ENCODE peak calls at places on chromosomes 4 and X, in five cellular contexts. One of them, this sample, is unnamed.

GRCh38 chr4:36687681-36688080 is 406.3 kb downstream of the DTHD1 start:
- DNase-seq in CD8-positive, alpha-beta memory T cell: no peak
- DNase-seq in hepatocyte: no peak
- DNase-seq in uterus: no peak
- DNase-seq in fibroblast of lung: no peak
- DNase-seq in this sample: no peak

GRCh38 chrX:7139202-7140081 is 8.1 kb upstream of the STS start:
- DNase-seq in CD8-positive, alpha-beta memory T cell: no peak
- DNase-seq in hepatocyte: no peak
- DNase-seq in uterus: no peak
- DNase-seq in fibroblast of lung: peak; percentile 84
- DNase-seq in this sample: no peak

GRCh38 chr4:81432825-81433224 is 38.9 kb downstream of the RASGEF1B start:
- DNase-seq in CD8-positive, alpha-beta memory T cell: no peak
- DNase-seq in hepatocyte: no peak
- DNase-seq in uterus: no peak
- DNase-seq in fibroblast of lung: no peak
- DNase-seq in this sample: no peak

GRCh38 chr4:185479507-185479971 is 8.0 kb upstream of the CCDC110 start:
- DNase-seq in CD8-positive, alpha-beta memory T cell: no peak
- DNase-seq in hepatocyte: no peak
- DNase-seq in uterus: no peak
- DNase-seq in fibroblast of lung: no peak
- DNase-seq in this sample: no peak

GRCh38 chr4:7032591-7032990 is 10.6 kb upstream of the TADA2B start:
- DNase-seq in CD8-positive, alpha-beta memory T cell: no peak
- DNase-seq in hepatocyte: no peak
- DNase-seq in uterus: no peak
- DNase-seq in fibroblast of lung: no peak
- DNase-seq in this sample: no peak

GRCh38 chrX:70176938-70177533 is at the start of gene DGAT2L6:
- DNase-seq in CD8-positive, alpha-beta memory T cell: no peak
- DNase-seq in hepatocyte: no peak
- DNase-seq in uterus: no peak
- DNase-seq in fibroblast of lung: peak; percentile 14
- DNase-seq in this sample: no peak

GRCh38 chrX:15686818-15687685 is 22.4 kb upstream of the CLTRN start:
- DNase-seq in CD8-positive, alpha-beta memory T cell: peak; percentile 67
- DNase-seq in hepatocyte: peak; percentile 84
- DNase-seq in uterus: peak; percentile 60
- DNase-seq in fibroblast of lung: peak; percentile 41
- DNase-seq in this sample: no peak

GRCh38 chr4:155530857-155531256 is 135.8 kb upstream of the GUCY1A1 start:
- DNase-seq in CD8-positive, alpha-beta memory T cell: no peak
- DNase-seq in hepatocyte: no peak
- DNase-seq in uterus: no peak
- DNase-seq in fibroblast of lung: no peak
- DNase-seq in this sample: no peak

GRCh38 chr4:57119054-57119651 is 9.0 kb upstream of the IGFBP7 start:
- DNase-seq in CD8-positive, alpha-beta memory T cell: no peak
- DNase-seq in hepatocyte: peak; percentile 53
- DNase-seq in uterus: peak; percentile 79
- DNase-seq in fibroblast of lung: peak; percentile 97
- DNase-seq in this sample: peak; percentile 55

GRCh38 chrX:72349190-72349589 is 43.5 kb upstream of the CITED1 start:
- DNase-seq in CD8-positive, alpha-beta memory T cell: no peak
- DNase-seq in hepatocyte: no peak
- DNase-seq in uterus: no peak
- DNase-seq in fibroblast of lung: no peak
- DNase-seq in this sample: no peak

DNA sequence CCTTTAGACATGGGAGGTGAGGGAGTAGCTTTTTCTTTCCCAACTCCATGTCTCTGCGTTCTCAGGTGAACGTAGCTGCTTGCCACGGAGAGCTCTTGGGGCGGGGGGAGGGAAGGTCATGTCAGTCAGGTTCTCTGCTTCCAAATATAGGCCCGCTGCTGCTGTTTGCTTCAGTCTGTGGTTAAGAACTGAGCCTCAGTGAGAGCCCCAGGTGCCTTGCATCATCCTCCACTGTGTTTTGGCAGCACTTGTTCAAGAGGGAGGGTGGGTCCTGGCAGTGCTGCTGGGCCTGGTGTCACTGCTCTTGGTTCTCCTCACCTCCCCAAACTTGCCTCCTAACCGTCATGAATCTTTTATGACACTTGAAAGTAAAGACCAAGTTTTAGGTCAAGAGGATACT is 46.6 kb downstream of the HADH start:
- DNase-seq in CD8-positive, alpha-beta memory T cell: peak; percentile 87
- DNase-seq in hepatocyte: no peak
- DNase-seq in uterus: peak; percentile 24
- DNase-seq in fibroblast of lung: no peak
- DNase-seq in this sample: no peak
- H3K27ac ChIP-seq in CD8-positive, alpha-beta memory T cell: no peak overlapping the region
- H3K27ac ChIP-seq in hepatocyte: no peak overlapping the region
- H3K27ac ChIP-seq in uterus: no peak overlapping the region
- H3K27ac ChIP-seq in fibroblast of lung: no peak overlapping the region
- H3K27ac ChIP-seq in this sample: no peak overlapping the region

GRCh38 chr4:93327346-93327745 is 501.2 kb upstream of the ATOH1 start:
- DNase-seq in CD8-positive, alpha-beta memory T cell: no peak
- DNase-seq in hepatocyte: no peak
- DNase-seq in uterus: no peak
- DNase-seq in fibroblast of lung: no peak
- DNase-seq in this sample: no peak
- H3K27ac ChIP-seq in CD8-positive, alpha-beta memory T cell: no peak overlapping the region
- H3K27ac ChIP-seq in hepatocyte: no peak overlapping the region
- H3K27ac ChIP-seq in uterus: no peak overlapping the region
- H3K27ac ChIP-seq in fibroblast of lung: no peak overlapping the region
- H3K27ac ChIP-seq in this sample: no peak overlapping the region

DNA sequence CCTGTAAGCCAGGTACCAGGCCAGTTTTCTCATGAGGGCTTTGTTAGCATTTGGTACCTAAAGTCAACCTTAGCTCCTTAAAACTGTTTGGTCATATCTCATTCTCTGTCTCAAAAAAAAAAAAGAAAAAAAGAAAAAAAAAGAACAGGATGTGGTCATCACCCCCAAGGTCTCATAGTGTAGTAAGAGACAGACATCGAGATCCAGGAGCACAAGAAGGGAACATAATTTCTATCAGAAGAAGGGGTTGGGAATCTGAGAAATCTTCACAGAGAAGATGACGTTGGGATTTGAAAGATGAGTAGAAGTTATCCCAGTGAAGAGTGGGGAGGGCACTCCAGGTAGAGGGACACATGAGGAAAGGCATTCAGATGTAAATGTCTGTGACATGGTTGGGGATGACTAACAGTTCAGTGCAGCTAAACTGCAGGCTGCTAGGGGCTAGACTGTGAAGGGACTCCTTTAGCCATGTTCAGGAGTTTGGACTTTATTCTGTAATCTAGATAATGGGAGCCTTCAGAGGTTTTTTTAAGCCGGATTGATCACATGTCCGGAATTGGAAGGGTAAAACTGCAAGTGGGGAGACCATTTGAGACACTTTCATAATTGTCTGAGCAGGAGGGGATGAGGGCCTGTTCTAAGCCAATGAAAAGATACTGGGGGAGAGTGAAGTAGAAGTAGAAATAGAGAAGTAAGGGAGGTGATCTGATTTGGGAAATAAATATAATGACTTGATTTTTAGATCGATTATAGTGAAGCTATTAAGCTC is 26.9 kb upstream of the GJB1 start:
- DNase-seq in CD8-positive, alpha-beta memory T cell: peak; percentile 57
- DNase-seq in hepatocyte: no peak
- DNase-seq in uterus: no peak
- DNase-seq in fibroblast of lung: no peak
- DNase-seq in this sample: no peak
- H3K27ac ChIP-seq in CD8-positive, alpha-beta memory T cell: peak overlapping the region; percentile 31
- H3K27ac ChIP-seq in hepatocyte: no peak overlapping the region
- H3K27ac ChIP-seq in uterus: no peak overlapping the region
- H3K27ac ChIP-seq in fibroblast of lung: no peak overlapping the region
- H3K27ac ChIP-seq in this sample: no peak overlapping the region

DNA sequence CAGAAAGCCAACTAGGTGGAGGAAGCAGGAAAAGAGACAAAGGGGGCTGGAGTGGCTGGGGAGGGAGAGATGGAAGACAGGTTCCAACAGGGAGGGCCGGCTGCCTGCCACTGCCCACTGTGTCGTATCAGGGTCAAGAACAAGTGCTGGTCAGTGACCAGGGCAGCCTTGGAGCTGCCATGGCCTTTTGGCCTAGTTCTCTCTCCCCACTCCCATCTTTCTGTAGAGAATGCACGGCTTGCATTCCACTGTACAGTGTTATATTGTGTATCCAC is 11.9 kb downstream of the L1CAM start:
- DNase-seq in CD8-positive, alpha-beta memory T cell: no peak
- DNase-seq in hepatocyte: no peak
- DNase-seq in uterus: no peak
- DNase-seq in fibroblast of lung: no peak
- DNase-seq in this sample: no peak
- H3K27ac ChIP-seq in CD8-positive, alpha-beta memory T cell: no peak overlapping the region
- H3K27ac ChIP-seq in hepatocyte: no peak overlapping the region
- H3K27ac ChIP-seq in uterus: no peak overlapping the region
- H3K27ac ChIP-seq in fibroblast of lung: no peak overlapping the region
- H3K27ac ChIP-seq in this sample: no peak overlapping the region

GRCh38 chrX:11533211-11533651 is 132.5 kb downstream of the ARHGAP6 start:
- DNase-seq in CD8-positive, alpha-beta memory T cell: peak; percentile 67
- DNase-seq in hepatocyte: peak; percentile 72
- DNase-seq in uterus: no peak
- DNase-seq in fibroblast of lung: peak; percentile 78
- DNase-seq in this sample: peak; percentile 53

GRCh38 chrX:11531226-11531625 is 134.5 kb downstream of the ARHGAP6 start:
- DNase-seq in CD8-positive, alpha-beta memory T cell: no peak
- DNase-seq in hepatocyte: peak; percentile 16
- DNase-seq in uterus: no peak
- DNase-seq in fibroblast of lung: peak; percentile 3
- DNase-seq in this sample: no peak

GRCh38 chrX:11528623-11529022 is 137.1 kb downstream of the ARHGAP6 start:
- DNase-seq in CD8-positive, alpha-beta memory T cell: no peak
- DNase-seq in hepatocyte: no peak
- DNase-seq in uterus: no peak
- DNase-seq in fibroblast of lung: no peak
- DNase-seq in this sample: no peak

GRCh38 chrX:11532291-11533075 is 133.2 kb downstream of the ARHGAP6 start:
- DNase-seq in CD8-positive, alpha-beta memory T cell: no peak
- DNase-seq in hepatocyte: peak; percentile 7
- DNase-seq in uterus: peak; percentile 23
- DNase-seq in fibroblast of lung: no peak
- DNase-seq in this sample: no peak

DNA sequence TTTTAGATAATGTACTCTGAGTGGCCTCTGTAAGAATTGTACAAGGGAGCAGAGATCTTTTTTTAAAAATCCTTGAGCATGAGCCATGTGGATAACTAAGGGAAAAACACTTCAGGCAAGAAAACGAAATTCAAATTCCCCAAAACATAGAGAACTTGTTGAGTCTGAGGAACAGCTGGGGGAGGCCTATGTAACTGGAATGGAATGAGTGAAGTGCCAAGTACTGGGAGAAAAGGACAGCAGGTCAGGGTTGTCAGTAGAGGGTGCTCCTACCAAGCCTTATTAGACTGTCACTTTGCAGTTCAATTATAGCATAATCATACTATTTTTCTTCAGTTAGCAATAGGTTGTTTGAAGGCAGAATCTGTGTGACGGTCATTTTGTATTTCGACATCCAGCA is 135.1 kb downstream of the ARHGAP6 start:
- DNase-seq in CD8-positive, alpha-beta memory T cell: no peak
- DNase-seq in hepatocyte: no peak
- DNase-seq in uterus: no peak
- DNase-seq in fibroblast of lung: peak; percentile 16
- DNase-seq in this sample: no peak
- H3K27ac ChIP-seq in CD8-positive, alpha-beta memory T cell: no peak overlapping the region
- H3K27ac ChIP-seq in hepatocyte: no peak overlapping the region
- H3K27ac ChIP-seq in uterus: no peak overlapping the region
- H3K27ac ChIP-seq in fibroblast of lung: no peak overlapping the region
- H3K27ac ChIP-seq in this sample: no peak overlapping the region

DNA sequence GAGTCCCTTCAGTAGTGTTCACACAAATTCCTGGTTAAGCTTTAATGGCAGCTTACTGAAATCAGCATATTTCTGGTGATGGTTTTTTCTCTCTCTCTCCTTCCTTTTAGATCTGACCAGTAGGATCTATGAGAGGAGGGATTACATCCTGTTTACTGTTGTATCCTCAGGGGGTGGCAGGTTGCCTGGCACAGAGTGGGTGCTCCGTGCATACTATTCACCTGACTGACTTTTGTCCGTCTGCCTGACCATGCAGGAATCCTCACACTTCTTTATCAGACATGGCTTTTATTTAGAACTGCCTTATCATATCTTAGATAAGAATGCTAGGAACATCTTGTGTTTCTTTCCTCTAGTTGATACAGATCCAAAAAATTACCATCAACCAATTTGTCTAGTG is 29.6 kb downstream of the MCUB start:
- DNase-seq in CD8-positive, alpha-beta memory T cell: no peak
- DNase-seq in hepatocyte: no peak
- DNase-seq in uterus: no peak
- DNase-seq in fibroblast of lung: peak; percentile 6
- DNase-seq in this sample: no peak
- H3K27ac ChIP-seq in CD8-positive, alpha-beta memory T cell: no peak overlapping the region
- H3K27ac ChIP-seq in hepatocyte: no peak overlapping the region
- H3K27ac ChIP-seq in uterus: no peak overlapping the region
- H3K27ac ChIP-seq in fibroblast of lung: no peak overlapping the region
- H3K27ac ChIP-seq in this sample: no peak overlapping the region

GRCh38 chrX:132876509-132876837 is 82.0 kb downstream of the HS6ST2 start:
- DNase-seq in CD8-positive, alpha-beta memory T cell: no peak
- DNase-seq in hepatocyte: peak; percentile 22
- DNase-seq in uterus: peak; percentile 19
- DNase-seq in fibroblast of lung: peak; percentile 10
- DNase-seq in this sample: no peak
- H3K27ac ChIP-seq in CD8-positive, alpha-beta memory T cell: no peak overlapping the region
- H3K27ac ChIP-seq in hepatocyte: peak overlapping the region; percentile 19
- H3K27ac ChIP-seq in uterus: peak overlapping the region; percentile 4
- H3K27ac ChIP-seq in fibroblast of lung: no peak overlapping the region
- H3K27ac ChIP-seq in this sample: no peak overlapping the region

GRCh38 chrX:103571121-103571520 is 14.2 kb upstream of the TCEAL4 start:
- DNase-seq in CD8-positive, alpha-beta memory T cell: no peak
- DNase-seq in hepatocyte: no peak
- DNase-seq in uterus: no peak
- DNase-seq in fibroblast of lung: no peak
- DNase-seq in this sample: no peak
- H3K27ac ChIP-seq in CD8-positive, alpha-beta memory T cell: no peak overlapping the region
- H3K27ac ChIP-seq in hepatocyte: no peak overlapping the region
- H3K27ac ChIP-seq in uterus: peak overlapping the region; percentile 63
- H3K27ac ChIP-seq in fibroblast of lung: no peak overlapping the region
- H3K27ac ChIP-seq in this sample: no peak overlapping the region